ENCODE peak calls at places on chromosomes 4 and X, in seven cellular contexts. F is lung, Z is Panc1, C is heart left ventricle, B is HepG2, X is cardiac muscle cell, P is left ventricle myocardium inferior. T is an unnamed sample.

GRCh38 chr4:15400911-15401671 is 26.7 kb upstream of the C1QTNF7 start:
- DNase-seq in F (peak), Z (no peak), C (peak), B (no peak), X (no peak), P (peak), T (peak)

GRCh38 chr4:36775544-36775943 is 469.0 kb upstream of the NWD2 start:
- DNase-seq in F (no peak), Z (no peak), C (no peak), B (no peak), X (no peak), P (no peak), T (no peak)

GRCh38 chr4:24840362-24840761 is 45.0 kb downstream of the SOD3 start:
- DNase-seq in F (no peak), Z (no peak), C (no peak), B (peak), X (no peak), P (no peak), T (no peak)

GRCh38 chr4:7964890-7965662 is 25.4 kb upstream of the AFAP1 start:
- DNase-seq in F (no peak), Z (no peak), C (peak), B (no peak), X (no peak), P (peak), T (peak)

GRCh38 chr4:76799139-76799538 is 98.8 kb downstream of the SOWAHB start:
- DNase-seq in F (no peak), Z (no peak), C (no peak), B (no peak), X (no peak), P (no peak), T (no peak)

GRCh38 chr4:3708103-3708510 is 58.1 kb upstream of the ADRA2C start:
- DNase-seq in F (no peak), Z (no peak), C (peak), B (no peak), X (no peak), P (no peak), T (peak)

GRCh38 chr4:128177376-128177959 is 110.1 kb downstream of the PGRMC2 start:
- DNase-seq in F (no peak), Z (no peak), C (no peak), B (no peak), X (no peak), P (no peak), T (peak)

GRCh38 chrX:41526925-41527324 is 79.8 kb downstream of the NYX start:
- DNase-seq in F (no peak), Z (no peak), C (no peak), B (no peak), X (no peak), P (no peak), T (peak)

GRCh38 chr4:182155806-182156205 is 87.4 kb upstream of the TENM3 start:
- DNase-seq in F (no peak), Z (no peak), C (no peak), B (no peak), X (no peak), P (no peak), T (no peak)

GRCh38 chr4:141290771-141291170 is 70.1 kb downstream of the ZNF330 start:
- DNase-seq in F (no peak), Z (no peak), C (no peak), B (no peak), X (no peak), P (no peak), T (no peak)

GRCh38 chr4:116427666-116428065 is 657.7 kb downstream of the TRAM1L1 start:
- DNase-seq in F (no peak), Z (no peak), C (no peak), B (no peak), X (no peak), P (no peak), T (no peak)

GRCh38 chr4:36348403-36348938 is 67.1 kb downstream of the DTHD1 start:
- DNase-seq in F (no peak), Z (no peak), C (no peak), B (no peak), X (no peak), P (no peak), T (no peak)

GRCh38 chr4:89562715-89563114 is 255.1 kb upstream of the GPRIN3 start:
- DNase-seq in F (no peak), Z (no peak), C (no peak), B (no peak), X (no peak), P (no peak), T (no peak)

GRCh38 chr4:48247142-48247877 is 22.3 kb downstream of the TEC start:
- DNase-seq in F (no peak), Z (no peak), C (no peak), B (no peak), X (no peak), P (no peak), T (peak)

GRCh38 chrX:72216973-72217372 is 21.9 kb downstream of the ERCC6L start:
- DNase-seq in F (no peak), Z (no peak), C (no peak), B (no peak), X (no peak), P (no peak), T (no peak)

GRCh38 chrX:30521440-30522182 is 56.0 kb downstream of the TASL start:
- DNase-seq in F (no peak), Z (no peak), C (no peak), B (no peak), X (peak), P (no peak), T (peak)

GRCh38 chr4:151862766-151863165 is 102.0 kb upstream of the GATB start:
- DNase-seq in F (no peak), Z (no peak), C (no peak), B (no peak), X (no peak), P (no peak), T (peak)

GRCh38 chrX:88135735-88136134 is 611.3 kb upstream of the CPXCR1 start:
- DNase-seq in F (no peak), Z (no peak), C (no peak), B (peak), X (peak), P (no peak), T (no peak)

GRCh38 chr4:87026795-87027495 is 92.1 kb downstream of the AFF1 start:
- DNase-seq in F (no peak), Z (no peak), C (no peak), B (no peak), X (no peak), P (no peak), T (no peak)

GRCh38 chr4:103099691-103100392 is at the start of gene BDH2:
- DNase-seq in F (peak), Z (no peak), C (peak), B (peak), X (peak), P (no peak), T (peak)

GRCh38 chr4:8920969-8921368 is 49.3 kb upstream of the HMX1 start:
- DNase-seq in F (peak), Z (no peak), C (no peak), B (no peak), X (no peak), P (no peak), T (no peak)

GRCh38 chr4:40234519-40235039 is 37.7 kb downstream of the RHOH start:
- DNase-seq in F (no peak), Z (no peak), C (no peak), B (no peak), X (no peak), P (no peak), T (no peak)

GRCh38 chrX:49166914-49167739 is 4.6 kb downstream of the MAGIX start:
- DNase-seq in F (peak), Z (no peak), C (peak), B (no peak), X (peak), P (peak), T (peak)

GRCh38 chr4:7135389-7135746 is 57.0 kb upstream of the SORCS2 start:
- DNase-seq in F (no peak), Z (no peak), C (no peak), B (no peak), X (no peak), P (no peak), T (peak)

GRCh38 chrX:150038356-150038755 is 100.1 kb upstream of the EOLA2 start:
- DNase-seq in F (no peak), Z (no peak), C (no peak), B (no peak), X (no peak), P (no peak), T (no peak)
- TF ChIP-seq CTCF in F (no peak), Z (no peak), C (no peak), B (no peak), X (no peak), P (no peak), T (no peak)

DNA sequence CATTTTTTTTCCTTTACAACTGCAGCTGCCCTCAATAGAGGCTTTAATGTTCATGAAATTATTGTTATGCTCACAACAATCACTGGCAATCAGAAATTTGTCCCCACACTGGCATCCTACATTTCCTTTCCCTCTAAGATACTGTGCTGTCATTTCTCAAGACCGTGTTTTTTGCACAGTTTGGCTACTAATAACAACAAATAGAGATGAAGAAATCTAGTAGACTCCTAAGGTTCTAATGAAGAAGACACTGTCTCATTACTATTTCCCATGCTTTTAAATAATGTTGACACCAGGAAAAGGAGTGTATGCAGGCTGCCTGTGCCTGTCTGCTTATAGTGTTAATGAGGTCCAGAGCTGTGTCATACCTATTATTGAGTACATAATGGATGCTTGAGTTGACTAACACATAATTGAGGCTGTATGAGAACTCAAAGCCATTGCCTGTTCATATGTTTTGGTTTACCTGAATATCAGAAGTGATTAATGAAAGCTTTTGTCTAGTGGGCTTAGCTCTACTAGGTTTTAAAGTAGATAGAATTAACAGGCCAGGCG is 1.5 kb upstream of the EIF4E start:
- DNase-seq in F (no peak), Z (no peak), C (no peak), B (no peak), X (no peak), P (no peak), T (no peak)
- H3K4me3 ChIP-seq in F (no peak), Z (peak), C (no peak), B (peak), X (no peak), P (peak), T (peak)

GRCh38 chrX:150621652-150622051 is 53.2 kb downstream of the MTM1 start:
- DNase-seq in F (no peak), Z (no peak), C (no peak), B (no peak), X (no peak), P (no peak), T (no peak)

GRCh38 chrX:150625107-150625506 is 56.7 kb downstream of the MTM1 start:
- DNase-seq in F (no peak), Z (no peak), C (no peak), B (no peak), X (no peak), P (no peak), T (no peak)

GRCh38 chrX:150627957-150628356 is 59.5 kb downstream of the MTM1 start:
- DNase-seq in F (no peak), Z (no peak), C (no peak), B (no peak), X (no peak), P (no peak), T (no peak)

GRCh38 chrX:150623583-150623982 is 55.2 kb downstream of the MTM1 start:
- DNase-seq in F (no peak), Z (no peak), C (no peak), B (no peak), X (no peak), P (no peak), T (no peak)

DNA sequence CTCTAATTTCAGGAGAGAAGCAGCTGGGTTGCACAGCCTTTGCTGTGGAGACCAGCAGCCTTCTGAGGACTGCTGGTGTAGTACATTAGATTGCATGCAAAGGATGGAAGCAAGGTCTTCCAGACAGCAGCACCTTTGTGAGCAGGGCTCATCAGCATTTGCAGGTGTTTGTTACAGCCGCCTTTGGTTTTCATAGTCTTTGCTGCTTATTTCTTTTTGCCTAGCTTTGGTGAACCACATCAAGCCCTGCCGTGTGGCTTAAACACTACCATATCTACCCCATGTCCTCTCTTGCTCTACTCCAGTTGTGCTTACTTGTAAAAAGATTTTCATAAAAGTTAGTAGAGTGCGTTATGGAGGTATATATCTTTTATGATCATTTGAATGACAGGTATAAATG is 57.5 kb downstream of the MTM1 start:
- DNase-seq in F (no peak), Z (no peak), C (no peak), B (no peak), X (no peak), P (no peak), T (no peak)
- TF ChIP-seq CTCF in F (no peak), Z (no peak), C (no peak), B (no peak), X (no peak), P (no peak), T (no peak)

GRCh38 chrX:131792356-131792749 is 230.7 kb upstream of the STK26 start:
- DNase-seq in F (peak), Z (peak), C (peak), B (no peak), X (no peak), P (no peak), T (no peak)

GRCh38 chrX:131789664-131790063 is 233.4 kb upstream of the STK26 start:
- DNase-seq in F (no peak), Z (no peak), C (no peak), B (no peak), X (no peak), P (no peak), T (no peak)

GRCh38 chrX:131792789-131793462 is 230.2 kb upstream of the STK26 start:
- DNase-seq in F (peak), Z (peak), C (peak), B (no peak), X (no peak), P (no peak), T (peak)

GRCh38 chrX:131795442-131796229 is 227.5 kb upstream of the STK26 start:
- DNase-seq in F (no peak), Z (no peak), C (no peak), B (no peak), X (no peak), P (no peak), T (no peak)

DNA sequence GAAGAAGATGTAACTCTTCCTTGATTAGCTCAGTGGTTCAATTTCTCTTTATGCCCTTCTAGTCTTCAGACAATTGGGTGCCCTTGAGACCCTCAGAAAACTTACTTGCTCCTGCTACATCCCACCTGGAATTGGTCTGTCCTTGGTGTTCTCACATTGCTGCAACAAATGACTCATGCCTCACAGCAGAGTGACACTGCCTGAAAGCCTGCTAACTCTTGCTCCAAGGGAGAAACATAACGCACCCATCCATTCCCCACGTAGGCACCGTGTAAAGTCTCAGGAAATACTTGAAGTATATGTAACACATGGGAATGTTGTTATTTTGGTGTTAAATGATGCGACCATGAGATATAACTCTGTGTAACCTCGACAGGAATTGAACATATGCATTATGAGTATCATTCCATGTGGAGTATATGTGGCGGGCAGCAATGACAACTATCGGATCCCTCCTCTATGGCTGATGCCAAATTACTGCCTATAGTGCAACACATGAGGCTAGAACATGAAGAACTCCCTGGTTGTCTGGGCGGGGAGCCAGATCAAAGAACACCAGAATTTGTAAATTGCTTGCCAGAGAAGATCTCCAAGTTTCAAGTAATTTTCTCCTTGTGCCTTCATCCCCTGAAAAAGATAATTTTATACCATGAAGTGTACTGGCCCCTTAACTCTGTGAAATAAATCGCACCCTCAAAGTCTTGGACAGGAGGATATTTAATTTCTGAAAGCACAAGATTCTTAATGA is 231.3 kb upstream of the STK26 start:
- DNase-seq in F (no peak), Z (no peak), C (no peak), B (no peak), X (no peak), P (no peak), T (no peak)
- H3K4me3 ChIP-seq in F (no peak), Z (peak), C (no peak), B (no peak), X (no peak), P (no peak), T (no peak)